ENCODE peak calls at places on chromosome 14, in four cellular contexts. One of them, this sample, is unnamed.

GRCh38 chr14:95713596-95714371 is at the start of gene TCL1A:
- DNase-seq in CD8-positive, alpha-beta T cell: no peak
- DNase-seq in heart right ventricle: no peak
- DNase-seq in WERI-Rb-1: no peak
- DNase-seq in this sample: no peak

GRCh38 chr14:59630281-59630963 is 53.8 kb upstream of the CCDC175 start:
- DNase-seq in CD8-positive, alpha-beta T cell: no peak
- DNase-seq in heart right ventricle: no peak
- DNase-seq in WERI-Rb-1: peak; percentile 42
- DNase-seq in this sample: no peak

GRCh38 chr14:65411656-65412188 is 808 bp upstream of the FUT8 start:
- DNase-seq in CD8-positive, alpha-beta T cell: peak; percentile 70
- DNase-seq in heart right ventricle: peak; percentile 93
- DNase-seq in WERI-Rb-1: peak; percentile 91
- DNase-seq in this sample: peak; percentile 94

GRCh38 chr14:65131176-65131765 is 29.0 kb upstream of the MAX start:
- DNase-seq in CD8-positive, alpha-beta T cell: no peak
- DNase-seq in heart right ventricle: no peak
- DNase-seq in WERI-Rb-1: no peak
- DNase-seq in this sample: no peak

GRCh38 chr14:20609215-20610001 is 18.2 kb upstream of the RNASE12 start:
- DNase-seq in CD8-positive, alpha-beta T cell: peak; percentile 28
- DNase-seq in heart right ventricle: peak; percentile 28
- DNase-seq in WERI-Rb-1: peak; percentile 51
- DNase-seq in this sample: peak; percentile 42

GRCh38 chr14:32403688-32404087 is 74.6 kb downstream of the AKAP6 start:
- DNase-seq in CD8-positive, alpha-beta T cell: no peak
- DNase-seq in heart right ventricle: no peak
- DNase-seq in WERI-Rb-1: no peak
- DNase-seq in this sample: no peak

GRCh38 chr14:100069161-100069800 is 4.1 kb downstream of the EVL start:
- DNase-seq in CD8-positive, alpha-beta T cell: no peak
- DNase-seq in heart right ventricle: no peak
- DNase-seq in WERI-Rb-1: no peak
- DNase-seq in this sample: no peak

GRCh38 chr14:50955373-50956043 is 11.2 kb upstream of the PYGL start:
- DNase-seq in CD8-positive, alpha-beta T cell: no peak
- DNase-seq in heart right ventricle: peak; percentile 37
- DNase-seq in WERI-Rb-1: peak; percentile 83
- DNase-seq in this sample: peak; percentile 43

GRCh38 chr14:50399251-50400032 is 2.8 kb upstream of the CDKL1 start:
- DNase-seq in CD8-positive, alpha-beta T cell: no peak
- DNase-seq in heart right ventricle: no peak
- DNase-seq in WERI-Rb-1: no peak
- DNase-seq in this sample: no peak

GRCh38 chr14:33647385-33647786 is 303.5 kb downstream of the EGLN3 start:
- DNase-seq in CD8-positive, alpha-beta T cell: no peak
- DNase-seq in heart right ventricle: no peak
- DNase-seq in WERI-Rb-1: no peak
- DNase-seq in this sample: no peak

GRCh38 chr14:101020971-101021370 is 117.4 kb upstream of the RTL1 start:
- DNase-seq in CD8-positive, alpha-beta T cell: no peak
- DNase-seq in heart right ventricle: no peak
- DNase-seq in WERI-Rb-1: no peak
- DNase-seq in this sample: peak; percentile 5

GRCh38 chr14:24662753-24663152 is 28.8 kb upstream of the GZMB start:
- DNase-seq in CD8-positive, alpha-beta T cell: no peak
- DNase-seq in heart right ventricle: no peak
- DNase-seq in WERI-Rb-1: no peak
- DNase-seq in this sample: no peak

GRCh38 chr14:68972507-68973272 is 6.4 kb downstream of the ACTN1 start:
- DNase-seq in CD8-positive, alpha-beta T cell: no peak
- DNase-seq in heart right ventricle: no peak
- DNase-seq in WERI-Rb-1: no peak
- DNase-seq in this sample: no peak
- H3K36me3 ChIP-seq in CD8-positive, alpha-beta T cell: peaks cover 17% of the 10 kb centered on the region
- H3K36me3 ChIP-seq in heart right ventricle: no peaks in the 10 kb centered on the region
- H3K36me3 ChIP-seq in WERI-Rb-1: no peaks in the 10 kb centered on the region
- H3K36me3 ChIP-seq in this sample: peaks cover 19% of the 10 kb centered on the region

DNA sequence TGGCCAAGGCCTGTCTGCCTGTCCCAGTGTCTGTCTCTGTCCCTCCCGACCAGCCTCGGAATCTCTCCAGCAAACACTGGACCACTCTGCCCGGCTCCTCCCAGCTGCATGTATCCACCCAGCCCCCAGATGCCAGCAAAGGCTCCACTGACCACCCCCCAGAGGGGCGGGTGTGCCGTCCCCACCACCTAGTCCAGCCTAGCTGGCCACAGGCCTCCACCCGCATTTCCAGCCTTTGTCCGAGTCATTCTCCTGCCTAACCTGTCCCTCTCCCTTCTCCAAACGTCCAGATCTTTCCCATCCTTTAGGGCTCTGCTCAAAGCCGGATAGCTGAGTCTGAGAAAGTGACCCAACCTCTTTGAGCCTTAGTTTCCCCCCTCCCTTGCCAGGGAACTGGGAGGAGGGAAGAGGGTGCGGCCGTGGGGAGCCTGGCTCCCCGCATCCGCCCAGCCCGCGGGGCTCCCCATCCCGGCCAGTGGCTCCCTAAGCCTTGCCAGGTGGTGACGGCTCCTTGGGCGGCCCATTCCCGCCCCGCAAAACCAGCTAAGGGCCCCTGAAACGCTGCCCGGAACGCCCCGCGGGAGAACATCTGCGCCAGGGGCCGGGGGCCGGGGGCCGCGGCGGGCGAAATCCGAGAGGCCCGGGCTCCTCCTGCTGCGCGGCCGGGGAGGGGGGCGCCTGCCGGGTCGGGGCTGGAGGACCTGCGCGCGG is 34.6 kb upstream of the ANKRD9 start:
- DNase-seq in CD8-positive, alpha-beta T cell: no peak
- DNase-seq in heart right ventricle: no peak
- DNase-seq in WERI-Rb-1: peak; percentile 29
- DNase-seq in this sample: no peak
- H3K4me3 ChIP-seq in CD8-positive, alpha-beta T cell: no peak overlapping the region
- H3K4me3 ChIP-seq in heart right ventricle: no peak overlapping the region
- H3K4me3 ChIP-seq in WERI-Rb-1: peak overlapping the region; percentile 69
- H3K4me3 ChIP-seq in this sample: peak overlapping the region; percentile 18

GRCh38 chr14:94054401-94054800 is 26.6 kb downstream of the DDX24 start:
- DNase-seq in CD8-positive, alpha-beta T cell: no peak
- DNase-seq in heart right ventricle: no peak
- DNase-seq in WERI-Rb-1: no peak
- DNase-seq in this sample: no peak

GRCh38 chr14:94051779-94052178 is 25.6 kb downstream of the OTUB2 start:
- DNase-seq in CD8-positive, alpha-beta T cell: no peak
- DNase-seq in heart right ventricle: no peak
- DNase-seq in WERI-Rb-1: no peak
- DNase-seq in this sample: no peak

GRCh38 chr14:94054936-94055335 is 26.1 kb downstream of the DDX24 start:
- DNase-seq in CD8-positive, alpha-beta T cell: no peak
- DNase-seq in heart right ventricle: no peak
- DNase-seq in WERI-Rb-1: no peak
- DNase-seq in this sample: no peak

GRCh38 chr14:94051115-94051514 is 25.0 kb downstream of the OTUB2 start:
- DNase-seq in CD8-positive, alpha-beta T cell: no peak
- DNase-seq in heart right ventricle: no peak
- DNase-seq in WERI-Rb-1: peak; percentile 54
- DNase-seq in this sample: peak; percentile 46

DNA sequence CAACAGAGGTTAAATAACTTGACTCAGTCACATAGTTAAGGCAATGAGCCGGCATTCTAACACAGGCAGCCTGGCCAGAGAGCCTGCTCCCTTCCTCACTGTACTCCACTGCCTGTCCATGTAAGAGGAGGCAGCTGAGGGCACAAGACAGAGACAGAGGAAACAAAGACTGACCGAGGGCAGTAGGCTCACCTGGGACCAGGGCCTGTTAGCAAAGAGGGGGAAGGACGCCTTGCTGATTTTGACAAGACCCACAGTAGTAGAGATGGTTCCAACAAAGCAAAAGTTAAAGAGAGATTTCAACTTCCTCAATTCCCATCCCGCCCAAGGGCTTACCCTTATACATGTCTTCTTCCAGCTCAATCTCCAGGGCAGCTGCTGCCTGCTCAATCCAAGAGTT is 26.5 kb downstream of the OTUB2 start:
- DNase-seq in CD8-positive, alpha-beta T cell: no peak
- DNase-seq in heart right ventricle: no peak
- DNase-seq in WERI-Rb-1: no peak
- DNase-seq in this sample: no peak
- H3K36me3 ChIP-seq in CD8-positive, alpha-beta T cell: peaks cover 90% of the 10 kb centered on the region
- H3K36me3 ChIP-seq in heart right ventricle: no peaks in the 10 kb centered on the region
- H3K36me3 ChIP-seq in WERI-Rb-1: peaks cover 91% of the 10 kb centered on the region
- H3K36me3 ChIP-seq in this sample: peaks cover 100% of the 10 kb centered on the region

GRCh38 chr14:103847954-103848719 is 762 bp upstream of the PPP1R13B start:
- DNase-seq in CD8-positive, alpha-beta T cell: no peak
- DNase-seq in heart right ventricle: peak; percentile 41
- DNase-seq in WERI-Rb-1: peak; percentile 60
- DNase-seq in this sample: no peak

GRCh38 chr14:103846569-103847438 is 571 bp downstream of the PPP1R13B start:
- DNase-seq in CD8-positive, alpha-beta T cell: no peak
- DNase-seq in heart right ventricle: peak; percentile 70
- DNase-seq in WERI-Rb-1: peak; percentile 30
- DNase-seq in this sample: peak; percentile 57

GRCh38 chr14:103847439-103847953 is at the start of gene PPP1R13B:
- DNase-seq in CD8-positive, alpha-beta T cell: peak; percentile 92
- DNase-seq in heart right ventricle: peak; percentile 97
- DNase-seq in WERI-Rb-1: peak; percentile 94
- DNase-seq in this sample: peak; percentile 94

GRCh38 chr14:103849151-103850013 is 2.0 kb upstream of the PPP1R13B start:
- DNase-seq in CD8-positive, alpha-beta T cell: no peak
- DNase-seq in heart right ventricle: no peak
- DNase-seq in WERI-Rb-1: no peak
- DNase-seq in this sample: no peak

DNA sequence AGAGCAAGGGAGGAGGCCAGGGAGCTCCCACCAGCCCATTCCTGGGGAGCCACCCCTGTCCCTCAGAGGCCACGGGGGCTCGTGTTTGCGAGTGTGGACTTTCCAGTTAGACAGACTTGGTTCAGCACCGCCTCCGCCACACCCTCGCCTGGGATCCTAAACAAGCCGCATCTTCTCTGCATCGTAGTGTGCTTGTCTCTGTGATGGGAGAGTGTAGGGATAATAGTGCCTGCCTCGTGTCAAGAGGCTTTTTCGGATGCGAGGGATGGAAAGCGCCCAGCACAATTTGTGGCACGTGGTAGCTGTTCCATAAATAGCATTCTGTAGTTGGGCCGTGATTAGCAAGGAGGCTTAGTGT is 1.3 kb upstream of the PPP1R13B start:
- DNase-seq in CD8-positive, alpha-beta T cell: no peak
- DNase-seq in heart right ventricle: no peak
- DNase-seq in WERI-Rb-1: no peak
- DNase-seq in this sample: no peak
- H3K4me3 ChIP-seq in CD8-positive, alpha-beta T cell: no peak overlapping the region
- H3K4me3 ChIP-seq in heart right ventricle: no peak overlapping the region
- H3K4me3 ChIP-seq in WERI-Rb-1: peak overlapping the region; percentile 69
- H3K4me3 ChIP-seq in this sample: peak overlapping the region; percentile 77

DNA sequence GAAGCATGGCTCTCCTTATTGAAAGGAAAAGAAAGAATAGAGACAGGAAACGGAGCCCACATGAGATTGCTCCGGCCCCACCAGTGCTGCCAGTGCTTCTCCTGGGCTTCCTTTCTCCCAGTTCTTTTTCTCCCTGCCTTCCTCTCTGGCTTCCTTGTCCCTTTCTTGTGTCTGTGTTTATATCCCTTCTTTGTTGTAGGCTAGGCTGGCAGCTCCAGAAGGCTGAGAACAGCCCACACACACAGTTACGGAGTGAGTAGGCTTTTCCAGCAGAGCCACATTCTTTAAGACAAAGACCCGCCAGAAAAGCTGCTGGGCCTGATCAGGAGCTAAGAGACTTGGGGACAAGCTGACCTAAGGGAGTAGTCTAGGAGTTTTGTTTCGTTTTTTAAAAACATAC is 13.0 kb downstream of the CIPC start:
- DNase-seq in CD8-positive, alpha-beta T cell: no peak
- DNase-seq in heart right ventricle: no peak
- DNase-seq in WERI-Rb-1: no peak
- DNase-seq in this sample: no peak
- H3K36me3 ChIP-seq in CD8-positive, alpha-beta T cell: peaks cover 8% of the 10 kb centered on the region
- H3K36me3 ChIP-seq in heart right ventricle: no peaks in the 10 kb centered on the region
- H3K36me3 ChIP-seq in WERI-Rb-1: peaks cover 59% of the 10 kb centered on the region
- H3K36me3 ChIP-seq in this sample: peaks cover 90% of the 10 kb centered on the region

GRCh38 chr14:54651018-54651351 is 84.1 kb downstream of the SAMD4A start:
- DNase-seq in CD8-positive, alpha-beta T cell: no peak
- DNase-seq in heart right ventricle: no peak
- DNase-seq in WERI-Rb-1: no peak
- DNase-seq in this sample: no peak

GRCh38 chr14:54651649-54652048 is 84.7 kb downstream of the SAMD4A start:
- DNase-seq in CD8-positive, alpha-beta T cell: no peak
- DNase-seq in heart right ventricle: no peak
- DNase-seq in WERI-Rb-1: no peak
- DNase-seq in this sample: no peak

GRCh38 chr14:54652890-54653201 is 85.9 kb downstream of the SAMD4A start:
- DNase-seq in CD8-positive, alpha-beta T cell: no peak
- DNase-seq in heart right ventricle: no peak
- DNase-seq in WERI-Rb-1: no peak
- DNase-seq in this sample: no peak

GRCh38 chr14:54652188-54652889 is 85.4 kb downstream of the SAMD4A start:
- DNase-seq in CD8-positive, alpha-beta T cell: no peak
- DNase-seq in heart right ventricle: peak; percentile 72
- DNase-seq in WERI-Rb-1: no peak
- DNase-seq in this sample: peak; percentile 84

DNA sequence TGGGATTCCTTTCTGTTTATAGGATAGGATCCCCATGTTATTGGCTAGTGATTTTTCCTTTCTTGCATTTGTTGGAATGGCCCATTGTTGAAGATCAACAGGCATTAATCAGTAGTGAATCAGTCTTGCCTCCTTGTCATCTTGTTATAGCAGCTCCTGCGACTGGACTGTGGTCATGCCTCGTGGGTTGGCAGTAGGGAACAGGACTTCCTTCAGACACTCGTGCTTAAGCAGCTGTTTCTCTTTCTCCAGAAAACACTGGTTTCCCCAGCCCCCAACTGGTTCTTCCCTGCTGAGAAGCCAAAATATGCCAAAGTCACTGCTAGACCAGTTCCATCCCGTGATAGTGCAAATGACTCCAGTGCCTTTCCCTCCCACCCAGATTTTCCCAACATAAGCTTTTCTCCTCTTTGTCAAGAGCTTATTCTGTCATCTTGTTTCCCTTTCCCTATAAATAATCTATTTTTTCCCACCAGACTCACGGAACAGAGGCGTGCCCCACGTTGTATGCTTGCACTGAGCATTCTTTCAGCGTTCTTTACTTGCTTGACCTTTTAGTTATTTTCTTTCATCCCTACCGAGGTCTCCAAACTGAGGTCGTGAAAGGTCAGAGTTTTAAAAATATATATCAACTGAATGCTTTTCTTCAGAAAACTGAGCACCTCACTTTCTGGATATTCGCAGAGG is 83.5 kb downstream of the SAMD4A start:
- DNase-seq in CD8-positive, alpha-beta T cell: no peak
- DNase-seq in heart right ventricle: no peak
- DNase-seq in WERI-Rb-1: no peak
- DNase-seq in this sample: no peak
- H3K4me3 ChIP-seq in CD8-positive, alpha-beta T cell: no peak overlapping the region
- H3K4me3 ChIP-seq in heart right ventricle: no peak overlapping the region
- H3K4me3 ChIP-seq in WERI-Rb-1: no peak overlapping the region
- H3K4me3 ChIP-seq in this sample: peak overlapping the region; percentile 26

This sample was measured in left ventricle myocardium inferior.